ENCODE peak calls at places on chromosomes 6 and 20, in seven cellular contexts. S is GM23248, O is K562, K is adrenal gland, A is right cardiac atrium, E is EH, H is nucleus accumbens. W is an unnamed sample.

GRCh38 chr6:11710221-11710836 is 68.3 kb downstream of the ADTRP start:
- DNase-seq in S (no peak), O (no peak), K (no peak), A (no peak), E (peak; percentile 60), H (no peak), W (no peak)

GRCh38 chr6:113879186-113880096 is 22.3 kb downstream of the MARCKS start:
- DNase-seq in S (peak; percentile 87), O (peak; percentile 44), K (peak; percentile 76), A (peak; percentile 56), E (peak; percentile 83), H (no peak), W (no peak)

GRCh38 chr20:14334306-14334930 is 3.0 kb downstream of the FLRT3 start:
- DNase-seq in S (peak; percentile 75), O (no peak), K (peak; percentile 74), A (peak; percentile 38), E (peak; percentile 36), H (no peak), W (peak; percentile 45)

GRCh38 chr6:148349466-148349865 is 6.8 kb downstream of the SASH1 start:
- DNase-seq in S (no peak), O (no peak), K (no peak), A (no peak), E (peak; percentile 37), H (no peak), W (no peak)

GRCh38 chr6:35473075-35473848 is 5.1 kb downstream of the RPL10A start:
- DNase-seq in S (no peak), O (no peak), K (no peak), A (no peak), E (no peak), H (no peak), W (no peak)

GRCh38 chr20:37904008-37904675 is 1.2 kb downstream of the VSTM2L start:
- DNase-seq in S (no peak), O (no peak), K (no peak), A (no peak), E (no peak), H (no peak), W (no peak)

GRCh38 chr6:141956046-141956761 is 176.5 kb upstream of the GJE1 start:
- DNase-seq in S (peak; percentile 43), O (no peak), K (no peak), A (no peak), E (peak; percentile 70), H (no peak), W (no peak)

GRCh38 chr20:23121766-23122095 is 35.6 kb upstream of the CD93 start:
- DNase-seq in S (no peak), O (no peak), K (no peak), A (no peak), E (no peak), H (no peak), W (no peak)

GRCh38 chr6:137873273-137873762 is 6.3 kb downstream of the TNFAIP3 start:
- DNase-seq in S (peak; percentile 91), O (no peak), K (peak; percentile 88), A (peak; percentile 88), E (peak; percentile 80), H (no peak), W (no peak)

GRCh38 chr6:141402489-141402888 is 730.2 kb upstream of the GJE1 start:
- DNase-seq in S (no peak), O (no peak), K (no peak), A (no peak), E (no peak), H (no peak), W (no peak)

GRCh38 chr6:165090206-165090605 is 219.2 kb downstream of the C6orf118 start:
- DNase-seq in S (peak; percentile 63), O (no peak), K (no peak), A (no peak), E (no peak), H (no peak), W (no peak)

GRCh38 chr6:131782764-131783163 is 25.1 kb upstream of the ENPP1 start:
- DNase-seq in S (no peak), O (no peak), K (no peak), A (no peak), E (no peak), H (no peak), W (no peak)